ENCODE peak calls at places on chromosome 9, in nine cellular contexts. A is astrocyte of the spinal cord, X is tibial nerve, S is heart left ventricle, L is neuronal stem cell, Q is kidney, E is astrocyte, N is uterus, W is PC-3. M is an unnamed sample.

GRCh38 chr9:69785757-69786156 is 25.9 kb upstream of the PTAR1 start:
- DNase-seq in W (peak), L (no peak), X (no peak), S (no peak), Q (no peak), E (peak), N (no peak), A (peak), M (peak)

GRCh38 chr9:111601237-111602018 is 2.0 kb upstream of the PTGR1 start:
- DNase-seq in E (peak), A (no peak), X (no peak), Q (no peak), N (no peak), W (peak), L (no peak), S (no peak), M (peak)

GRCh38 chr9:6771722-6772121 is 13.9 kb downstream of the KDM4C start:
- DNase-seq in X (no peak), Q (no peak), E (no peak), S (no peak), L (no peak), N (no peak), A (no peak), W (no peak), M (no peak)

GRCh38 chr9:655875-656274 is 185.6 kb upstream of the DMRT1 start:
- DNase-seq in Q (peak), X (peak), S (peak), W (no peak), L (no peak), E (no peak), N (peak), A (peak), M (peak)

GRCh38 chr9:108704156-108704852 is 151.5 kb downstream of the ACTL7B start:
- DNase-seq in X (no peak), L (no peak), Q (no peak), E (peak), A (peak), W (peak), N (no peak), S (no peak), M (peak)

GRCh38 chr9:112355305-112355953 is 22.0 kb upstream of the PTBP3 start:
- DNase-seq in S (no peak), L (no peak), W (no peak), E (no peak), A (no peak), Q (no peak), N (no peak), X (no peak), M (no peak)

GRCh38 chr9:83670381-83670780 is 37.4 kb downstream of the UBQLN1 start:
- DNase-seq in Q (no peak), E (no peak), L (no peak), X (no peak), A (no peak), W (no peak), N (no peak), S (no peak), M (peak)

GRCh38 chr9:122158202-122158601 is 1.4 kb downstream of the NDUFA8 start:
- DNase-seq in X (no peak), N (no peak), W (peak), Q (no peak), S (no peak), E (peak), A (peak), L (no peak), M (peak)

GRCh38 chr9:26925609-26926008 is 21.4 kb downstream of the PLAA start:
- DNase-seq in A (no peak), N (no peak), S (no peak), X (no peak), W (no peak), E (no peak), L (no peak), Q (no peak), M (no peak)

GRCh38 chr9:77726289-77726688 is 78.2 kb upstream of the GNA14 start:
- DNase-seq in A (no peak), S (no peak), Q (no peak), N (no peak), L (no peak), E (peak), X (no peak), W (no peak), M (peak)

GRCh38 chr9:122370303-122370702 is 521 bp upstream of the PTGS1 start:
- DNase-seq in L (no peak), X (no peak), N (no peak), W (no peak), S (no peak), A (no peak), E (no peak), Q (no peak), M (no peak)

GRCh38 chr9:129458155-129458661 is 162.7 kb downstream of the C9orf50 start:
- DNase-seq in A (no peak), S (peak), L (no peak), Q (peak), E (no peak), W (no peak), N (no peak), X (no peak), M (no peak)

GRCh38 chr9:116483622-116484482 is 203.3 kb upstream of the TRIM32 start:
- DNase-seq in N (no peak), S (no peak), W (no peak), Q (no peak), X (no peak), L (no peak), A (no peak), E (no peak), M (no peak)

GRCh38 chr9:212265-212664 is 2.4 kb upstream of the DOCK8 start:
- DNase-seq in E (no peak), Q (no peak), L (no peak), N (no peak), S (no peak), W (no peak), A (no peak), X (peak), M (no peak)

GRCh38 chr9:131992906-131993657 is 86.6 kb downstream of the MED27 start:
- DNase-seq in N (no peak), W (no peak), A (no peak), E (no peak), Q (no peak), S (no peak), L (no peak), X (no peak), M (no peak)

GRCh38 chr9:14271078-14271673 is 42.8 kb downstream of the NFIB start:
- DNase-seq in S (peak), Q (peak), L (no peak), W (peak), A (peak), E (peak), N (peak), X (peak), M (peak)

GRCh38 chr9:126295936-126296600 is 30.6 kb upstream of the MVB12B start:
- DNase-seq in L (no peak), W (peak), X (no peak), N (no peak), S (no peak), E (no peak), Q (no peak), A (no peak), M (no peak)

GRCh38 chr9:130536594-130537215 is 42.7 kb upstream of the FUBP3 start:
- DNase-seq in W (no peak), E (no peak), Q (no peak), X (no peak), L (no peak), N (no peak), S (no peak), A (no peak), M (no peak)

GRCh38 chr9:121989010-121989409 is 104.1 kb downstream of the TTLL11 start:
- DNase-seq in S (no peak), N (no peak), L (peak), X (no peak), Q (no peak), E (no peak), A (peak), W (peak), M (no peak)

GRCh38 chr9:135970128-135970815 is 9.1 kb upstream of the UBAC1 start:
- DNase-seq in S (no peak), L (no peak), Q (peak), N (no peak), A (no peak), X (no peak), E (no peak), W (no peak), M (peak)

GRCh38 chr9:135971106-135971766 is 10.1 kb upstream of the UBAC1 start:
- DNase-seq in X (no peak), Q (no peak), N (no peak), L (no peak), E (no peak), W (no peak), A (no peak), S (no peak), M (peak)

GRCh38 chr9:135968083-135968476 is 6.9 kb upstream of the UBAC1 start:
- DNase-seq in S (no peak), N (no peak), W (no peak), Q (no peak), X (no peak), L (no peak), A (no peak), E (no peak), M (no peak)

GRCh38 chr9:135969064-135969683 is 8.0 kb upstream of the UBAC1 start:
- DNase-seq in A (no peak), Q (peak), N (no peak), X (no peak), S (no peak), W (no peak), E (peak), L (no peak), M (peak)

DNA sequence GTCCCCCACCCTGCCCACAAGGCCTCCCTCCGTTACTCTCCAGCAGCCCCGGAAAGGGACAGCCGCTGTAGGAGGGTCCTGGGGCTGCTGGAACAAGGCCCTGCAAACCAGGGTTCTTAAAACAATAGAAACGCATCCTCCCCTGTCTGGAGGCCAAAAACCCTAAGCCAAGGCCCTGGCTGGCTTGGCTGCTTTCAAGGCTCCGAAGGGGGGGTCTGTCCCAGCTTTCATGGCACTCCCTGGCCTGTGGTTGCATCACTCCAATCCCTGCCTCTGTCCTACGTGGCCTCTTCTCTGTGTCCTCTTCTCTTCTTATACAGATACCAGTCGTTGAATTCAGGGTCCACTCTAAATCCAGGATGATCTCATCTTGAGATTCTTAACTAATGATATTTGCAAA is 7.4 kb upstream of the UBAC1 start:
- DNase-seq in L (no peak), N (no peak), Q (peak), A (no peak), W (no peak), E (no peak), X (no peak), S (no peak), M (no peak)
- H3K4me3 ChIP-seq in L (no peak), N (no peak), Q (no peak), A (no peak), W (no peak), E (no peak), X (no peak), S (no peak), M (no peak)

GRCh38 chr9:124452841-124453585 is 2.8 kb downstream of the ADGRD2 start:
- DNase-seq in X (no peak), N (no peak), A (no peak), Q (no peak), W (no peak), E (no peak), S (no peak), L (no peak), M (no peak)
- H3K4me3 ChIP-seq in X (peak), N (no peak), A (no peak), Q (no peak), W (no peak), E (no peak), S (peak), L (peak), M (no peak)

GRCh38 chr9:115118471-115119156 is 657 bp upstream of the TNC start:
- DNase-seq in X (peak), Q (peak), S (peak), N (peak), A (peak), W (peak), L (peak), E (peak), M (peak)
- H3K4me3 ChIP-seq in X (peak), Q (peak), S (peak), N (peak), A (peak), W (peak), L (peak), E (peak), M (peak)

DNA sequence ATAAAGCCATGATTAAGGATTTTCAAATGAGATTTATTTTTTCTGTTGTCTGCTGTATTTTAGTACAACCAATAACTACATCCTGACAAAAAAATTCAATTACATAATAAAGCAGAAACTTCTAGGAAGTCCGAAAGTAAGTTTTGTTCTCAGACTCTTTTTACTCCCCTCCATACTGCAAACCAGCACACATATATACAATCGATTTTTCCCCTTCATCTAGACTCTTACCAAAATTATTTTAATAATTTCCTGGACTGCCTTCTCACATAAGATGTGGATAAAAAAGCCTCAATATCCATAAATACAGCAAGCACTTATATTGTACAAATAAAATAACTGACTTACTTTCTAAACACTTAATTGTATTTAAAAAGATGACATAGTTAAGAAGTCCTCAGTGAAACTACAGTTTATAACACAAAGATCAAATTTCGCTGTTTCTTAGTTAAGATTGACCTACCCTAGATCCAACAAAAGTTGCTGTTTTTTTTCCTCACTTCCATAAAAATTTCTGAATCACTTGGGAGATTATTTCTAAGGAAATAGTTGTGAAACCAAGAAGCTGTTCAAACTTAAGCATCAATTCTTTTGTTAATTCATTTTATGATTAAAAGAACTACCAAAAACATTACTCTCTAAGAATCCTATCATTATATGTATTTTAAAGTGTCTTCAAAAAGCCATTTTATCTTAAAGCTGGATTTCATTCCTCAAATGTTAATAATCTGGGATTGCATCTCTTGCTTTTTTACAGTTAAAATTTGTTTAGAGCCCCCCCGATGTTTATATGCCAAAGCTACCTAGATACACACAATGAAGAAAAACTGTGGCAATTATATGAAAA is 74.7 kb upstream of the IFNE start:
- DNase-seq in Q (no peak), W (no peak), N (no peak), L (no peak), S (no peak), E (no peak), X (no peak), A (peak), M (no peak)
- H3K4me3 ChIP-seq in Q (no peak), W (peak), N (no peak), L (no peak), S (no peak), E (peak), X (no peak), A (peak), M (peak)

GRCh38 chr9:100096378-100096916 is 2.4 kb downstream of the ERP44 start:
- DNase-seq in W (no peak), X (no peak), L (no peak), S (no peak), N (no peak), A (no peak), E (no peak), Q (no peak), M (no peak)
- H3K4me3 ChIP-seq in W (peak), X (no peak), L (no peak), S (no peak), N (no peak), A (no peak), E (no peak), Q (no peak), M (no peak)

DNA sequence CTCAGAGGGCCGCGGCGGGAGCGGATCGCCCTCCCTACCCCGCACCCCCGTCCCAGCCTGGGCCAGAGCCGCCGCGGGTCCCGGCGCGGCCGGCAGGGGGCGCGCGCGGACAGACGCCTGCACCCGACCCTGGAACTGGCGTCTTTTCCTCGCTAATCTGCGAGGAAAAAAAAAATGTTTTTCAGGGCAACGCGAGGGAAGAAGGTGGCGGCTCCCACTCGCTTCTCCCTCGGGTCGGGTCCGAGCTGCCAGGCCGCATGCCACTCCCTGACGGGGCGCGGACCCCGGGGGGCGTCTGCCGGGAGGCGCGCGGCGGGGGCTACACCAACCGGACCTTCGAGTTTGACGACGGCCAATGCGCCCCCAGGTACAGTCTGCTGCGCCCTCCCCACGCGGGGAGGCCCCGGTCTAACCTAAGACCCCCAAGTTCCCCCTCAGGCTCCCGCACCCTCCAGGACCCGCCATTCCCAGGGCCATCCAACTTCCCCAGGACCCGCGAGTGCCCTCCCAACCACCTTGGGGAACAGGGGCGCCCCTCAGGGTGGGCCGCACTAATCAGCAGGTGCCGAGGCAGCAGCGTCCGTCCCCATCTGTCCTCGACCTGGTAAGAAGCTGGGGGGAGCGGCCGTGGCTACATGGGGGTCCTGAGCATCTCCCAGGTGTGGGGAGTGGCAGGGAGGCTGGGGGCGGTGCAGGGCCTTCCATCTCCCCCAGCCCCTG is at the start of gene KCNT1:
- DNase-seq in N (no peak), W (peak), A (peak), E (no peak), Q (no peak), L (peak), S (no peak), X (peak), M (peak)
- H3K4me3 ChIP-seq in N (no peak), W (no peak), A (no peak), E (no peak), Q (no peak), L (peak), S (peak), X (peak), M (no peak)

GRCh38 chr9:97851450-97851883 is 1.6 kb upstream of the FOXE1 start:
- DNase-seq in X (no peak), A (no peak), W (no peak), L (peak), E (no peak), Q (no peak), S (no peak), N (no peak), M (no peak)
- H3K4me3 ChIP-seq in X (no peak), A (no peak), W (no peak), L (no peak), E (no peak), Q (no peak), S (no peak), N (no peak), M (no peak)